ENCODE peak calls at places on chromosomes 13 and 19, in ten cellular contexts. One of them, this sample, is unnamed.
A peak's percentile ranks its signal among the peaks of the same experiment; 100 is the strongest.

GRCh38 chr19:38281820-38282566 is 17.6 kb downstream of the SPINT2 start:
- DNase-seq in neural crest cell: no peak
- DNase-seq in substantia nigra: no peak
- DNase-seq in WERI-Rb-1: no peak
- DNase-seq in adrenal gland: no peak
- DNase-seq in tibial artery: no peak
- DNase-seq in heart right ventricle: no peak
- DNase-seq in colonic mucosa: no peak
- DNase-seq in lung: no peak
- DNase-seq in activated CD8-positive, alpha-beta T cell treated with anti-CD3 and anti-CD28 coated beads, Interleukin-2, amount 10 ng/mL, durations not matched to agents 7 days and 5 days: no peak
- DNase-seq in this sample: no peak

GRCh38 chr19:53864308-53864836 is 3.3 kb upstream of the MYADM start:
- DNase-seq in neural crest cell: no peak
- DNase-seq in substantia nigra: peak; percentile 42
- DNase-seq in WERI-Rb-1: no peak
- DNase-seq in adrenal gland: no peak
- DNase-seq in tibial artery: no peak
- DNase-seq in heart right ventricle: no peak
- DNase-seq in colonic mucosa: peak; percentile 78
- DNase-seq in lung: no peak
- DNase-seq in activated CD8-positive, alpha-beta T cell treated with anti-CD3 and anti-CD28 coated beads, Interleukin-2, amount 10 ng/mL, durations not matched to agents 7 days and 5 days: no peak
- DNase-seq in this sample: no peak

GRCh38 chr13:48585456-48585840 is 52.6 kb upstream of the RCBTB2 start:
- DNase-seq in neural crest cell: peak; percentile 23
- DNase-seq in substantia nigra: peak; percentile 15
- DNase-seq in WERI-Rb-1: no peak
- DNase-seq in adrenal gland: no peak
- DNase-seq in tibial artery: no peak
- DNase-seq in heart right ventricle: no peak
- DNase-seq in colonic mucosa: peak; percentile 61
- DNase-seq in lung: peak; percentile 15
- DNase-seq in activated CD8-positive, alpha-beta T cell treated with anti-CD3 and anti-CD28 coated beads, Interleukin-2, amount 10 ng/mL, durations not matched to agents 7 days and 5 days: peak; percentile 13
- DNase-seq in this sample: no peak

GRCh38 chr19:31214086-31214485 is 135.2 kb downstream of the TSHZ3 start:
- DNase-seq in neural crest cell: no peak
- DNase-seq in substantia nigra: no peak
- DNase-seq in WERI-Rb-1: no peak
- DNase-seq in adrenal gland: peak; percentile 70
- DNase-seq in tibial artery: peak; percentile 59
- DNase-seq in heart right ventricle: peak; percentile 20
- DNase-seq in colonic mucosa: peak; percentile 42
- DNase-seq in lung: peak; percentile 51
- DNase-seq in activated CD8-positive, alpha-beta T cell treated with anti-CD3 and anti-CD28 coated beads, Interleukin-2, amount 10 ng/mL, durations not matched to agents 7 days and 5 days: peak; percentile 96
- DNase-seq in this sample: no peak

GRCh38 chr19:1027020-1027952 is 878 bp downstream of the CNN2 start:
- DNase-seq in neural crest cell: no peak
- DNase-seq in substantia nigra: no peak
- DNase-seq in WERI-Rb-1: peak; percentile 38
- DNase-seq in adrenal gland: no peak
- DNase-seq in tibial artery: no peak
- DNase-seq in heart right ventricle: peak; percentile 22
- DNase-seq in colonic mucosa: peak; percentile 53
- DNase-seq in lung: peak; percentile 47
- DNase-seq in activated CD8-positive, alpha-beta T cell treated with anti-CD3 and anti-CD28 coated beads, Interleukin-2, amount 10 ng/mL, durations not matched to agents 7 days and 5 days: peak; percentile 57
- DNase-seq in this sample: no peak

GRCh38 chr19:35430382-35431146 is 17.5 kb upstream of the FFAR2 start:
- DNase-seq in neural crest cell: no peak
- DNase-seq in substantia nigra: no peak
- DNase-seq in WERI-Rb-1: no peak
- DNase-seq in adrenal gland: no peak
- DNase-seq in tibial artery: no peak
- DNase-seq in heart right ventricle: no peak
- DNase-seq in colonic mucosa: no peak
- DNase-seq in lung: no peak
- DNase-seq in activated CD8-positive, alpha-beta T cell treated with anti-CD3 and anti-CD28 coated beads, Interleukin-2, amount 10 ng/mL, durations not matched to agents 7 days and 5 days: no peak
- DNase-seq in this sample: no peak

GRCh38 chr19:3809881-3810707 is 23.9 kb upstream of the MATK start:
- DNase-seq in neural crest cell: no peak
- DNase-seq in substantia nigra: no peak
- DNase-seq in WERI-Rb-1: no peak
- DNase-seq in adrenal gland: no peak
- DNase-seq in tibial artery: no peak
- DNase-seq in heart right ventricle: no peak
- DNase-seq in colonic mucosa: no peak
- DNase-seq in lung: no peak
- DNase-seq in activated CD8-positive, alpha-beta T cell treated with anti-CD3 and anti-CD28 coated beads, Interleukin-2, amount 10 ng/mL, durations not matched to agents 7 days and 5 days: no peak
- DNase-seq in this sample: no peak

GRCh38 chr13:112583592-112584277 is 4.2 kb downstream of the TUBGCP3 start:
- DNase-seq in neural crest cell: no peak
- DNase-seq in substantia nigra: peak; percentile 14
- DNase-seq in WERI-Rb-1: no peak
- DNase-seq in adrenal gland: peak; percentile 58
- DNase-seq in tibial artery: peak; percentile 68
- DNase-seq in heart right ventricle: no peak
- DNase-seq in colonic mucosa: peak; percentile 43
- DNase-seq in lung: peak; percentile 67
- DNase-seq in activated CD8-positive, alpha-beta T cell treated with anti-CD3 and anti-CD28 coated beads, Interleukin-2, amount 10 ng/mL, durations not matched to agents 7 days and 5 days: no peak
- DNase-seq in this sample: no peak

GRCh38 chr19:46639356-46640061 is 3.5 kb upstream of the GNG8 start:
- DNase-seq in neural crest cell: peak; percentile 25
- DNase-seq in substantia nigra: peak; percentile 20
- DNase-seq in WERI-Rb-1: peak; percentile 35
- DNase-seq in adrenal gland: peak; percentile 40
- DNase-seq in tibial artery: peak; percentile 52
- DNase-seq in heart right ventricle: peak; percentile 64
- DNase-seq in colonic mucosa: peak; percentile 53
- DNase-seq in lung: no peak
- DNase-seq in activated CD8-positive, alpha-beta T cell treated with anti-CD3 and anti-CD28 coated beads, Interleukin-2, amount 10 ng/mL, durations not matched to agents 7 days and 5 days: peak; percentile 68
- DNase-seq in this sample: peak; percentile 71

GRCh38 chr13:34340534-34340933 is 522.6 kb downstream of the RFC3 start:
- DNase-seq in neural crest cell: no peak
- DNase-seq in substantia nigra: no peak
- DNase-seq in WERI-Rb-1: no peak
- DNase-seq in adrenal gland: peak; percentile 45
- DNase-seq in tibial artery: peak; percentile 26
- DNase-seq in heart right ventricle: no peak
- DNase-seq in colonic mucosa: no peak
- DNase-seq in lung: no peak
- DNase-seq in activated CD8-positive, alpha-beta T cell treated with anti-CD3 and anti-CD28 coated beads, Interleukin-2, amount 10 ng/mL, durations not matched to agents 7 days and 5 days: no peak
- DNase-seq in this sample: no peak

GRCh38 chr19:56170261-56170660 is 5.5 kb upstream of the GALP start:
- DNase-seq in neural crest cell: no peak
- DNase-seq in substantia nigra: no peak
- DNase-seq in WERI-Rb-1: no peak
- DNase-seq in adrenal gland: peak; percentile 90
- DNase-seq in tibial artery: no peak
- DNase-seq in heart right ventricle: no peak
- DNase-seq in colonic mucosa: no peak
- DNase-seq in lung: peak; percentile 90
- DNase-seq in activated CD8-positive, alpha-beta T cell treated with anti-CD3 and anti-CD28 coated beads, Interleukin-2, amount 10 ng/mL, durations not matched to agents 7 days and 5 days: no peak
- DNase-seq in this sample: no peak

GRCh38 chr19:3670796-3671679 is 29.2 kb downstream of the PIP5K1C start:
- DNase-seq in neural crest cell: no peak
- DNase-seq in substantia nigra: no peak
- DNase-seq in WERI-Rb-1: no peak
- DNase-seq in adrenal gland: peak; percentile 54
- DNase-seq in tibial artery: peak; percentile 89
- DNase-seq in heart right ventricle: peak; percentile 84
- DNase-seq in colonic mucosa: peak; percentile 51
- DNase-seq in lung: peak; percentile 42
- DNase-seq in activated CD8-positive, alpha-beta T cell treated with anti-CD3 and anti-CD28 coated beads, Interleukin-2, amount 10 ng/mL, durations not matched to agents 7 days and 5 days: peak; percentile 56
- DNase-seq in this sample: no peak

GRCh38 chr19:7376151-7376852 is 27.6 kb downstream of the ARHGEF18 start:
- DNase-seq in neural crest cell: no peak
- DNase-seq in substantia nigra: no peak
- DNase-seq in WERI-Rb-1: no peak
- DNase-seq in adrenal gland: no peak
- DNase-seq in tibial artery: no peak
- DNase-seq in heart right ventricle: no peak
- DNase-seq in colonic mucosa: no peak
- DNase-seq in lung: no peak
- DNase-seq in activated CD8-positive, alpha-beta T cell treated with anti-CD3 and anti-CD28 coated beads, Interleukin-2, amount 10 ng/mL, durations not matched to agents 7 days and 5 days: no peak
- DNase-seq in this sample: no peak

GRCh38 chr13:105462981-105463380 is 1072.5 kb downstream of the EFNB2 start:
- DNase-seq in neural crest cell: no peak
- DNase-seq in substantia nigra: no peak
- DNase-seq in WERI-Rb-1: no peak
- DNase-seq in adrenal gland: no peak
- DNase-seq in tibial artery: no peak
- DNase-seq in heart right ventricle: no peak
- DNase-seq in colonic mucosa: no peak
- DNase-seq in lung: no peak
- DNase-seq in activated CD8-positive, alpha-beta T cell treated with anti-CD3 and anti-CD28 coated beads, Interleukin-2, amount 10 ng/mL, durations not matched to agents 7 days and 5 days: no peak
- DNase-seq in this sample: no peak

GRCh38 chr13:94620286-94620896 is 18.7 kb downstream of the GPR180 start:
- DNase-seq in neural crest cell: peak; percentile 22
- DNase-seq in substantia nigra: no peak
- DNase-seq in WERI-Rb-1: peak; percentile 73
- DNase-seq in adrenal gland: peak; percentile 7
- DNase-seq in tibial artery: no peak
- DNase-seq in heart right ventricle: no peak
- DNase-seq in colonic mucosa: no peak
- DNase-seq in lung: no peak
- DNase-seq in activated CD8-positive, alpha-beta T cell treated with anti-CD3 and anti-CD28 coated beads, Interleukin-2, amount 10 ng/mL, durations not matched to agents 7 days and 5 days: peak; percentile 38
- DNase-seq in this sample: peak; percentile 15

GRCh38 chr19:12834976-12835757 is 788 bp upstream of the RTBDN start:
- DNase-seq in neural crest cell: peak; percentile 29
- DNase-seq in substantia nigra: no peak
- DNase-seq in WERI-Rb-1: peak; percentile 53
- DNase-seq in adrenal gland: peak; percentile 34
- DNase-seq in tibial artery: no peak
- DNase-seq in heart right ventricle: peak; percentile 19
- DNase-seq in colonic mucosa: peak; percentile 47
- DNase-seq in lung: no peak
- DNase-seq in activated CD8-positive, alpha-beta T cell treated with anti-CD3 and anti-CD28 coated beads, Interleukin-2, amount 10 ng/mL, durations not matched to agents 7 days and 5 days: peak; percentile 49
- DNase-seq in this sample: peak; percentile 59

GRCh38 chr13:36862722-36863121 is 43.7 kb downstream of the RFXAP start:
- DNase-seq in neural crest cell: no peak
- DNase-seq in substantia nigra: no peak
- DNase-seq in WERI-Rb-1: no peak
- DNase-seq in adrenal gland: no peak
- DNase-seq in tibial artery: no peak
- DNase-seq in heart right ventricle: no peak
- DNase-seq in colonic mucosa: no peak
- DNase-seq in lung: no peak
- DNase-seq in activated CD8-positive, alpha-beta T cell treated with anti-CD3 and anti-CD28 coated beads, Interleukin-2, amount 10 ng/mL, durations not matched to agents 7 days and 5 days: no peak
- DNase-seq in this sample: no peak

GRCh38 chr13:80359459-80360297 is 18.8 kb upstream of the SPRY2 start:
- DNase-seq in neural crest cell: peak; percentile 53
- DNase-seq in substantia nigra: no peak
- DNase-seq in WERI-Rb-1: no peak
- DNase-seq in adrenal gland: no peak
- DNase-seq in tibial artery: no peak
- DNase-seq in heart right ventricle: no peak
- DNase-seq in colonic mucosa: no peak
- DNase-seq in lung: no peak
- DNase-seq in activated CD8-positive, alpha-beta T cell treated with anti-CD3 and anti-CD28 coated beads, Interleukin-2, amount 10 ng/mL, durations not matched to agents 7 days and 5 days: no peak
- DNase-seq in this sample: peak; percentile 41